ENCODE peak calls at places on chromosomes 4 and X, in six cellular contexts. I is GM12878, U is H1, J is SK-N-SH, Y is K562, T is HepG2. H is an unnamed sample. For H3K27me3, the result is how much of the 10 kb centered on the place peaks cover.

GRCh38 chrX:128021566-128021965 is 30.6 kb downstream of the ACTRT1 start:
- DNase-seq in T (no peak), I (no peak), J (no peak), Y (no peak), U (no peak), H (no peak)

GRCh38 chrX:64202808-64203320 is 2.6 kb downstream of the AMER1 start:
- DNase-seq in Y (no peak), J (no peak), I (no peak), U (no peak), T (no peak), H (no peak)

GRCh38 chrX:131783555-131784338 is 239.4 kb upstream of the STK26 start:
- DNase-seq in J (no peak), Y (no peak), U (no peak), I (peak), T (no peak), H (peak)

GRCh38 chrX:23902419-23902818 is 5.3 kb downstream of the APOO start:
- DNase-seq in I (no peak), Y (peak), J (peak), T (peak), U (no peak), H (peak)

GRCh38 chr4:177427097-177427665 is 15.1 kb downstream of the AGA start:
- DNase-seq in J (no peak), Y (no peak), U (no peak), T (no peak), I (no peak), H (no peak)

GRCh38 chr4:92825186-92825715 is 521.5 kb downstream of the GRID2 start:
- DNase-seq in T (no peak), J (no peak), I (no peak), U (no peak), Y (no peak), H (no peak)

GRCh38 chr4:122576261-122577188 is 44.3 kb downstream of the IL21 start:
- DNase-seq in U (no peak), J (peak), Y (peak), I (no peak), T (peak), H (no peak)

GRCh38 chr4:163048447-163048846 is 118.2 kb downstream of the NAF1 start:
- DNase-seq in T (peak), U (no peak), Y (peak), I (no peak), J (peak), H (peak)

DNA sequence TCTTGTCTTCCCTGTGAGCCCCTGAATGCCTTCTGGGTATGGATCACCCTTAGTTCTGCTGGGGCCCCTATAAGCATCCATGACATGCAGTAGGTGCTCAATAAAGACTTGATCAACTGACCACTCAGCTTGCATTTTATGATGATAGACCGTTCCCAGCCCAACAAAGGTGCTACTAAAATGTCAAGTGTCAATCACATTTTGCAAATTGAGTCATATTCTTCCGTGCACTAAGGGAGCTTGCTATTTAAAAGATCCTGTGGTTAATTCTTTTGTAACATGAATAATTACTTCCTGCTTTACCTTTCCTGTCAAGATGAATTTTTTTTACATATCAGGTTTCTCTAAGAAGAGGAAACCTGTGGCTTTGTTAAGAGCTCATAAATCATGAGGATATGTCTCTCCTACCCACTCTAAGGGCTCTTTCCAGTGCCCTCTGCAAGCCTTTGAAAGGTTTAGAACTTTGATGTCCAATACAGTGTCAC is 47.6 kb downstream of the SH3KBP1 start:
- DNase-seq in T (no peak), Y (no peak), I (peak), J (no peak), U (no peak), H (no peak)
- TF ChIP-seq GABPA in T (no peak), Y (no peak), I (no peak), J (no peak), U (no peak), H (no peak)

DNA sequence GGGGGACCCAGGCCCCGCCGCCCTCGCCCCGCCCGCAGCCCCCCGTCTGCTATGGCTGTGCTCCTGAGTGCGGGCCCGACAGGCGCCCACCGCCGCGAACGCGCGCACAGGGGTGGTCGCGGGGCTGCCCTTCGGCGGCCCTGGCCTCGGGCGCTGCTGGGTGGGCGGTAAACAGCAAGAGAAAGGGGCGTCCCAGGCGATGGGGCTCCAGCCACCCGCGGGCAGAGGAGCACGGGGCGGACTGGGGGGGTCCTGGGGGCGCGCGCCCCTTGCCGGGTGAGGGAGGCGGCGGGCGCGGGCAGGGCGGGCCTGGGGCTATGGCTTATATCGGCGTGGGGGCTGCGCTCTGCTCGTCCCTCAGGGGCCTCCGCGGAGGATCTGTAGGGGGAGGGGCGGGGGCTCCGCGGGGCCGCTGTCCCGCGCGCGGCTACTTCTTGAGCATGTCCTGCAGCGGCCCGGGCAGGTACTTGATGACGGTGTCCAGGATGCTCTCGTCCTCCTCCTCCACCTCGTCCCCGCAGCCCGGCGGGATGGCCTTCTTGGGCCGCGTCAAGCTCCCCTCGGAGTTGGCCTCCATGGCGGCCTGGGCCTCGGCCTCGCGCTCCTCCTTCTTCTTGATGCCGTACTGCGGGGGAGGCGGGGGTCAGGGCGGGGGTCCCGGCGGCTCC is 39.7 kb downstream of the CPLX1 start:
- DNase-seq in I (no peak), U (no peak), Y (no peak), T (no peak), J (no peak), H (no peak)
- H3K27me3 ChIP-seq in I (under half), U (under half), Y (under half), T (under half), J (under half), H (under half)

GRCh38 chr4:17552427-17552826 is 24.6 kb upstream of the LAP3 start:
- DNase-seq in Y (no peak), U (no peak), T (no peak), I (no peak), J (peak), H (no peak)
- TF ChIP-seq GABPA in Y (no peak), U (no peak), T (no peak), I (no peak), J (no peak), H (no peak)

GRCh38 chr4:86319390-86319789 is 40.5 kb downstream of the MAPK10 start:
- DNase-seq in U (no peak), I (no peak), T (no peak), Y (no peak), J (no peak), H (no peak)
- H3K27me3 ChIP-seq in U (under half), I (under half), T (under half), Y (under half), J (under half), H (under half)

GRCh38 chrX:105829006-105829405 is 6.7 kb downstream of the NRK start:
- DNase-seq in I (no peak), U (no peak), T (no peak), Y (no peak), J (no peak), H (no peak)
- TF ChIP-seq GABPA in I (no peak), U (no peak), T (no peak), Y (no peak), J (no peak), H (no peak)

GRCh38 chr4:80204433-80204832 is 7.1 kb downstream of the PRDM8 start:
- DNase-seq in U (no peak), I (no peak), T (no peak), Y (no peak), J (no peak), H (no peak)
- H3K27me3 ChIP-seq in U (half or more), I (under half), T (under half), Y (under half), J (under half), H (under half)

GRCh38 chr4:157151711-157152110 is 68.8 kb upstream of the GRIA2 start:
- DNase-seq in Y (no peak), J (no peak), I (no peak), T (no peak), U (no peak), H (no peak)
- TF ChIP-seq GABPA in Y (no peak), J (no peak), I (no peak), T (no peak), U (no peak), H (no peak)

GRCh38 chr4:1562771-1563170 is 121.3 kb downstream of the FAM53A start:
- DNase-seq in U (no peak), T (no peak), J (no peak), I (no peak), Y (no peak), H (no peak)

GRCh38 chr4:1562371-1562770 is 121.7 kb downstream of the FAM53A start:
- DNase-seq in T (no peak), U (no peak), Y (no peak), J (no peak), I (no peak), H (no peak)

GRCh38 chr4:1564535-1565375 is 119.4 kb downstream of the FAM53A start:
- DNase-seq in T (no peak), U (no peak), J (no peak), Y (no peak), I (no peak), H (no peak)

GRCh38 chr4:1563241-1563640 is 120.9 kb downstream of the FAM53A start:
- DNase-seq in Y (no peak), U (no peak), J (no peak), T (no peak), I (no peak), H (no peak)

DNA sequence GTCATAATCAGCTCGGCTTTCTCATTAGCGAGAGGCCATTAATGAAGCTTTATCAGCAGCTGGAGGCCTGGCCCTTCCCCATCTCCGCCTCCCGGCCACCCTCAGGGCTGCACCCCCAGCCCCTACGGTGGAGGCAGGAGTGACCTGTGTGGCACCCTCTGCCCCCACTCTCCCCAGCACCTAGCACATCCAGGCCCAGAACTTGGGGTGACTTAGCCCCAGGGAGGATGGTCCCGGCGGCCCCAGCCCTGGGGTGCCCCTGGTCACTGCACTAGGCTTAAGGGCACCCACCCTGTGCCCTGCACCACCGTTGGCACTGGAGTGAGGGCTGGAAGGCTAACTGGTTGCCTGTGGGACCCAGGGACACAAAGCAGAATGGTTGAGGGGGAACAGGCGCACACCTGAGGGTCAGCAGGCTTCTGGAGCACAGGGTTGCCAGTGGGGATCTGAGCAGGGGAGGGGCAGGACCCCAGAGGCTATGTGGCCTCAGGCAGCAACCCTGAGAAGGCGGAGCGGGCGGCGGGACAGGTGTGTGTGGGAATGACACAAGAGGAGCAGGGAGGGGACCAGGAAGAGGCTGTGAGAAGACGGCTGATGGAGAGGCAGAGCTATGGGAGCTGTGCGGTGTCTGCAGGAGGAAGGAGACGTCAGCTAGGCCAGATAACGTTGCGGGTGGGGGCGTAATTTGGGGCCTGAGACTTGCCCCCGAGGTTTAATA is 120.2 kb downstream of the FAM53A start:
- DNase-seq in J (no peak), Y (no peak), U (no peak), T (no peak), I (no peak), H (no peak)
- H3K27me3 ChIP-seq in J (half or more), Y (under half), U (under half), T (under half), I (under half), H (under half)